ENCODE peak calls at places on chromosome 15, in eight cellular contexts. M is MM.1S, X is psoas muscle, E is cardiac muscle cell, A is K562, K is right atrium auricular region, B is SJSA1, J is esophagus muscularis mucosa. F is an unnamed sample. For H3K4me1, the result is how much of the 10 kb centered on the place peaks cover.

GRCh38 chr15:73856458-73857192 is 16.7 kb upstream of the TBC1D21 start:
- DNase-seq in M (no peak), X (no peak), E (no peak), A (no peak), K (no peak), B (no peak), J (no peak), F (peak)

GRCh38 chr15:37135225-37135624 is 34.9 kb upstream of the MEIS2 start:
- DNase-seq in M (peak), X (no peak), E (no peak), A (peak), K (no peak), B (peak), J (no peak), F (no peak)

GRCh38 chr15:71109130-71109529 is 6.1 kb upstream of the THSD4 start:
- DNase-seq in M (no peak), X (no peak), E (peak), A (no peak), K (no peak), B (no peak), J (no peak), F (no peak)

GRCh38 chr15:77568960-77569646 is 63.6 kb downstream of the LINGO1 start:
- DNase-seq in M (no peak), X (no peak), E (peak), A (peak), K (peak), B (no peak), J (no peak), F (no peak)

GRCh38 chr15:48592929-48593328 is 52.6 kb downstream of the FBN1 start:
- DNase-seq in M (no peak), X (no peak), E (peak), A (no peak), K (no peak), B (no peak), J (no peak), F (no peak)

GRCh38 chr15:48790716-48791115 is 20.2 kb downstream of the CEP152 start:
- DNase-seq in M (no peak), X (peak), E (no peak), A (no peak), K (no peak), B (no peak), J (no peak), F (no peak)

GRCh38 chr15:63500265-63501250 is 3.8 kb upstream of the USP3 start:
- DNase-seq in M (no peak), X (no peak), E (no peak), A (no peak), K (no peak), B (no peak), J (no peak), F (no peak)

GRCh38 chr15:33915571-33916407 is 52.5 kb upstream of the CHRM5 start:
- DNase-seq in M (peak), X (no peak), E (no peak), A (peak), K (no peak), B (no peak), J (no peak), F (no peak)

GRCh38 chr15:22887157-22887951 is 48.9 kb downstream of the NIPA2 start:
- DNase-seq in M (no peak), X (peak), E (peak), A (peak), K (peak), B (peak), J (no peak), F (peak)

GRCh38 chr15:72342385-72342784 is 22.4 kb upstream of the CELF6 start:
- DNase-seq in M (no peak), X (no peak), E (peak), A (peak), K (no peak), B (no peak), J (no peak), F (no peak)

GRCh38 chr15:53034767-53035245 is 244.7 kb upstream of the ONECUT1 start:
- DNase-seq in M (no peak), X (no peak), E (no peak), A (no peak), K (no peak), B (no peak), J (no peak), F (no peak)

GRCh38 chr15:101378356-101378755 is 83.3 kb upstream of the SNRPA1 start:
- DNase-seq in M (no peak), X (no peak), E (no peak), A (no peak), K (no peak), B (no peak), J (no peak), F (no peak)

GRCh38 chr15:22735781-22736180 is 50.7 kb upstream of the NIPA1 start:
- DNase-seq in M (no peak), X (no peak), E (peak), A (no peak), K (no peak), B (peak), J (no peak), F (no peak)

GRCh38 chr15:85839637-85840036 is 44.9 kb upstream of the KLHL25 start:
- DNase-seq in M (no peak), X (no peak), E (no peak), A (no peak), K (no peak), B (no peak), J (no peak), F (no peak)

GRCh38 chr15:100759116-100759515 is 120.5 kb upstream of the ALDH1A3 start:
- DNase-seq in M (no peak), X (no peak), E (peak), A (no peak), K (no peak), B (peak), J (no peak), F (no peak)

GRCh38 chr15:58985443-58985842 is 2.0 kb upstream of the RNF111 start:
- DNase-seq in M (no peak), X (peak), E (peak), A (no peak), K (peak), B (no peak), J (no peak), F (peak)

GRCh38 chr15:57015360-57015759 is 96.9 kb downstream of the TCF12 start:
- DNase-seq in M (no peak), X (no peak), E (no peak), A (no peak), K (no peak), B (no peak), J (no peak), F (no peak)

GRCh38 chr15:52808441-52808840 is 18.3 kb upstream of the ONECUT1 start:
- DNase-seq in M (no peak), X (no peak), E (no peak), A (no peak), K (no peak), B (no peak), J (no peak), F (no peak)

GRCh38 chr15:57610130-57610529 is 18.4 kb downstream of the MYZAP start:
- DNase-seq in M (no peak), X (peak), E (peak), A (no peak), K (peak), B (no peak), J (no peak), F (no peak)

GRCh38 chr15:92907229-92907628 is 7.1 kb downstream of the CHD2 start:
- DNase-seq in M (no peak), X (no peak), E (no peak), A (peak), K (no peak), B (peak), J (no peak), F (no peak)

GRCh38 chr15:65870889-65871533 is 1.7 kb downstream of the RAB11A start:
- DNase-seq in M (no peak), X (no peak), E (peak), A (peak), K (no peak), B (peak), J (no peak), F (no peak)

GRCh38 chr15:57201578-57201977 is 174.7 kb upstream of the CGNL1 start:
- DNase-seq in M (no peak), X (no peak), E (no peak), A (no peak), K (no peak), B (no peak), J (no peak), F (no peak)

GRCh38 chr15:65920825-65921309 is 51.6 kb downstream of the RAB11A start:
- DNase-seq in M (no peak), X (no peak), E (no peak), A (no peak), K (no peak), B (no peak), J (no peak), F (no peak)

GRCh38 chr15:87752250-87752951 is 504.1 kb downstream of the NTRK3 start:
- DNase-seq in M (no peak), X (no peak), E (peak), A (no peak), K (no peak), B (peak), J (no peak), F (no peak)

GRCh38 chr15:29278436-29279099 is 8.9 kb upstream of the NSMCE3 start:
- DNase-seq in M (no peak), X (no peak), E (peak), A (no peak), K (no peak), B (peak), J (no peak), F (no peak)

GRCh38 chr15:84829428-84829827 is 12.3 kb downstream of the ALPK3 start:
- DNase-seq in M (no peak), X (no peak), E (no peak), A (peak), K (peak), B (no peak), J (no peak), F (no peak)

GRCh38 chr15:97483232-97483631 is 477.3 kb upstream of the ARRDC4 start:
- DNase-seq in M (no peak), X (no peak), E (no peak), A (no peak), K (no peak), B (no peak), J (no peak), F (no peak)

DNA sequence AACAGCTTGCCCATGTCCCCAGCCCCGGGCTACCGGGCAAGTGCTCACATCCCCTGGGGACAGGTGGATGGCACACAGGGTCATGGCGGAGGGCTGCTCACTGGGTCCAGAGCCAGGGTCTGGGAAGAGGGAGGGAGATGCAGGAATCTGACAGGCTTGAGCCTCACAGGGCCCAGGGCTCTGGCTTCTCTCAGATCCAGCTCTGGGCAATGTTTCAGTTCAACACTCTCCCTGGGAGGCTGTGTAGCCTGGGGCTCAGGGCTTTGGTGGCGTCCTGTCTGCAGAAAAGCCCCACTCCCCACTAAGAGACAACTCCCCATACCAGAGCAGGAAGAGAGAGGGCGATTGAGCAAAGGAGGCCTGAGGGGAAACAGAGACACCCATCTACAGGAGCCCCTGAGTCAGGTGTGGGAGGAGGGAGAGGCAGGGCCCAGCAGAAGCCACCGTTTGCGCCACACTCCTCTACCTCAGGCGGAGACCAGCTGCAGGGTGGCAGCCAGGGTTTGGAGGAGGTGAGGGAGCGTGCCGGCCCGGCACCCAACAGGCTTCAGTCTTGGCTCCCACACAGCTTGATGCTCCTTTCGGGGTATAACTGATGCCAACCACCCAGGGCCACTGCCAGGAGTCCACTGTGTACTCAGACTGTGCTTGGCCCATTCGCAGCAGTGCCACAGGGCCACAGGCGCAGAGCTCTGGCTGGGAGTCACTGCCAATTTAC is 16.8 kb upstream of the SRP14 start:
- DNase-seq in M (no peak), X (no peak), E (no peak), A (no peak), K (peak), B (no peak), J (no peak), F (peak)
- H3K4me1 ChIP-seq in M (half or more), X (under half), E (under half), A (under half), K (under half), B (under half), J (under half), F (under half)

DNA sequence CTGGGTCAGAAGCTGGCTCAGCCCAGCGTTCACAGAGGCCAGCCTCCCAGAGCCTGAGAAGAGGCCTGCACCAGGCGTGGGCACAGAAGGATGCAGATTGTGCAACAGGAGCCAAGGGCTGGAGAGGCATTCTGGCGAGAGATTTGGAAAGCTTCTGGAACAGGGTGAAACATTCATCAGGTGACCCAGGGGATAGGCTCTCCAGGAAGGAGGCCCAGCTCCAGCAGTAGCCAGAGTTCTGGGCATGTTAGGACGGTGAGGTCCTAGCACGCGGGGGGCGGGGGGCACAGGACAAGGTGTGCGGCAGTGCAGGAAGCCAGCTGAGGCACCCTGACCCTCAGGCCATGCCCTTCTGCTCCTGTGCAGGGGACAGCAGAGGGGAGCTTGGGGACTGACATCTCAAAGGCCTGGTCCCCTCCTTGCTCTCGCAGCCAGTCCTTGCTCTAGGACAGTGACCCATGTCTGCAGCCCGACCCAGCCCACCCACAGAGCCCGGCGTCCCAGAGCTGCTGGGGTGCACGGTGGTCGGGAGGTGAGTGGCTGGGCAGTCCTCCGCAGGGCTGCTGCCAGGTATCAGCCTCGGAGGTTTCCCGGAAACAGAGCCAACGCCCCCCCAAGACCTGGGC is 111.7 kb upstream of the KLF13 start:
- DNase-seq in M (no peak), X (peak), E (peak), A (no peak), K (peak), B (peak), J (no peak), F (peak)
- H3K4me3 ChIP-seq in M (peak), X (peak), E (no peak), A (no peak), K (peak), B (peak), J (peak), F (peak)

GRCh38 chr15:38557855-38558713 is 6.5 kb downstream of the RASGRP1 start:
- DNase-seq in M (no peak), X (no peak), E (no peak), A (no peak), K (no peak), B (no peak), J (no peak), F (no peak)
- H3K4me1 ChIP-seq in M (under half), X (under half), E (under half), A (under half), K (under half), B (under half), J (under half), F (under half)

DNA sequence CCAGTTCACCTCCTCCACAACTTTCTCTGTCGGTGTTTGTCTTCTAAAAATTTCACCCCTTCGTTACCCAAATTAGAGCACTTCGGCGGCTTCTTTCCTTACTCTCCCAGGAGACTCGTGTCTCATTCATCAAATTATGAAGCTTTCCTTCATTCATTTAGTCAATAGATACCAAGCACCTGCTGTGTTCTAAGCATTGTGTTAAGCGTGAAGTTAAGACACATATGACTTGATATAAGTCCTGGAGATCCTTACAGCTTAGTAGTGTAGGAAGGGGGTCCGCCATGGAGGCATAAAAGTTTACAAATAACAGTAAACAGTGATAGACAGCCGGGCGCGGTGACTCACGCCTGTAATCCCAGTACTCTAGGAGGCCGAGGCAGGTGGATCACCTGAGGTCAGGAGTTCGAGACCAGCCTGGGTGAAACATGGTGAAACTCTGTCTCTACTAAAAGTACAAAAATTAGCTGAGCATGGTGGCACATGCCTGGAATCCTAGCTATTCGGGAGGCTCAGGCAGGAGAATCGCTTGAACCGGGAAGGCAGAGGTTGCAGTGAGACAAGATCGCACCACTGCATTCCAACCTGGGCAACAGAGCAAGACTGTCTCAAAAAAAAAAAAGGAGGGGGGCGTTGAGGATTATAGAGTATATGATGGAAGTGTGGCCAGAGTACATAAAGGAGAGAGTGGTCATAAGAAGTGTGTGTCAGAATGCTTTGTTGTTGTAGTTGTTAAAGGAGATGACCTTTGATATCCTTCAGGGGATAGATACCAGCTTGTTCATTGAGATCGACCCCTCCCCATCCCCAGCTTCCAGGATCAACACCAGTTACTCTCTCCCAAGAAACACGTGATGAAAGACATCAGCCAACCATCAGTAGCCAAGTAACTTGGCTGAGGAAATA is 744 bp upstream of the CCDC32 start:
- DNase-seq in M (no peak), X (no peak), E (no peak), A (peak), K (no peak), B (no peak), J (no peak), F (no peak)
- H3K4me3 ChIP-seq in M (peak), X (peak), E (peak), A (peak), K (peak), B (peak), J (peak), F (peak)

GRCh38 chr15:98738689-98739411 is 90.5 kb downstream of the IGF1R start:
- DNase-seq in M (no peak), X (no peak), E (no peak), A (no peak), K (no peak), B (peak), J (no peak), F (no peak)
- H3K4me1 ChIP-seq in M (under half), X (under half), E (under half), A (under half), K (under half), B (under half), J (half or more), F (under half)